ENCODE peak calls at places on chromosomes 1 and 21, in four cellular contexts. P, R, A and H are unnamed samples.

GRCh38 chr1:94335950-94336349 is 82.2 kb upstream of the ABCD3 start:
- DNase-seq in P (no peak), R (peak; percentile 40), A (peak; percentile 81), H (no peak)

GRCh38 chr1:195591917-195592672 is 1016.1 kb downstream of the KCNT2 start:
- DNase-seq in P (no peak), R (no peak), A (no peak), H (no peak)

GRCh38 chr1:169235568-169235967 is 129.1 kb downstream of the ATP1B1 start:
- DNase-seq in P (no peak), R (no peak), A (no peak), H (no peak)

GRCh38 chr1:114668784-114669561 is 876 bp downstream of the DENND2C start:
- DNase-seq in P (no peak), R (no peak), A (no peak), H (peak; percentile 24)

GRCh38 chr1:67735220-67735619 is 50.2 kb downstream of the GADD45A start:
- DNase-seq in P (no peak), R (no peak), A (no peak), H (no peak)

GRCh38 chr1:56448529-56448928 is 130.8 kb downstream of the PLPP3 start:
- DNase-seq in P (no peak), R (no peak), A (no peak), H (no peak)

GRCh38 chr1:22506130-22506692 is 54.6 kb downstream of the ZBTB40 start:
- DNase-seq in P (no peak), R (no peak), A (no peak), H (no peak)

GRCh38 chr21:35995522-35996088 is 64.7 kb downstream of the SETD4 start:
- DNase-seq in P (no peak), R (no peak), A (peak; percentile 72), H (no peak)

GRCh38 chr1:57474097-57474750 is 50.4 kb upstream of the DAB1 start:
- DNase-seq in P (no peak), R (no peak), A (no peak), H (no peak)

GRCh38 chr1:228098323-228098931 is 4.7 kb downstream of the C1orf35 start:
- DNase-seq in P (no peak), R (no peak), A (no peak), H (no peak)

GRCh38 chr1:152869808-152870419 is 8.2 kb upstream of the SMCP start:
- DNase-seq in P (peak; percentile 12), R (peak; percentile 69), A (peak; percentile 68), H (peak; percentile 29)

GRCh38 chr1:32066489-32066873 is 6.3 kb upstream of the TMEM39B start:
- DNase-seq in P (no peak), R (peak; percentile 27), A (peak; percentile 14), H (no peak)

GRCh38 chr1:223628233-223628632 is 37.3 kb downstream of the CAPN8 start:
- DNase-seq in P (no peak), R (peak; percentile 49), A (peak; percentile 54), H (no peak)

GRCh38 chr1:209611771-209612570 is 28.5 kb downstream of the CAMK1G start:
- DNase-seq in P (no peak), R (no peak), A (no peak), H (no peak)

GRCh38 chr1:247337961-247338360 is 6.3 kb upstream of the ZNF496 start:
- DNase-seq in P (no peak), R (no peak), A (no peak), H (no peak)

GRCh38 chr1:168116327-168116799 is 20.4 kb downstream of the GPR161 start:
- DNase-seq in P (no peak), R (no peak), A (no peak), H (no peak)

GRCh38 chr21:29829514-29830255 is 110.1 kb downstream of the GRIK1 start:
- DNase-seq in P (no peak), R (no peak), A (no peak), H (no peak)

GRCh38 chr1:204151562-204152309 is at the start of gene ETNK2:
- DNase-seq in P (no peak), R (peak; percentile 20), A (peak; percentile 82), H (no peak)